ENCODE peak calls at places on chromosomes 2 and 18, in five cellular contexts. N is GM13977; Z is activated CD4-positive, alpha-beta T cell treated with anti-CD3 and anti-CD28 coated beads, Interleukin-2, amount 50 U/mL, for 1 hour; J is OCI-LY7; E is AG08396. W is an unnamed sample.

GRCh38 chr2:133953524-133953923 is 300.3 kb upstream of the MGAT5 start:
- DNase-seq in E (no peak), N (no peak), J (peak; percentile 19), Z (no peak), W (no peak)

GRCh38 chr2:202278036-202278760 is 12.6 kb downstream of the NOP58 start:
- DNase-seq in E (peak; percentile 17), Z (no peak), J (no peak), N (peak; percentile 28), W (no peak)

GRCh38 chr18:80109676-80110078 is 615 bp downstream of the ADNP2 start:
- DNase-seq in N (peak; percentile 74), E (peak; percentile 78), J (peak; percentile 20), Z (no peak), W (peak; percentile 33)

GRCh38 chr2:75790121-75790520 is 79.4 kb upstream of the GCFC2 start:
- DNase-seq in J (no peak), N (no peak), Z (no peak), E (no peak), W (no peak)

GRCh38 chr2:32627441-32627900 is 379 bp upstream of the TTC27 start:
- DNase-seq in Z (peak; percentile 12), E (peak; percentile 43), J (no peak), N (no peak), W (peak; percentile 58)

GRCh38 chr2:236875906-236876505 is 209.7 kb upstream of the COPS8 start:
- DNase-seq in N (no peak), J (no peak), Z (no peak), E (no peak), W (no peak)

GRCh38 chr2:217820066-217820819 is 182.6 kb downstream of the TNS1 start:
- DNase-seq in E (no peak), Z (no peak), N (no peak), J (no peak), W (no peak)

GRCh38 chr18:22428672-22429071 is 11.0 kb upstream of the CTAGE1 start:
- DNase-seq in N (no peak), J (no peak), E (no peak), Z (no peak), W (no peak)

GRCh38 chr18:39959839-39960238 is 1995.2 kb upstream of the PIK3C3 start:
- DNase-seq in Z (no peak), J (no peak), E (no peak), N (no peak), W (no peak)

GRCh38 chr2:200944467-200945394 is 18.7 kb downstream of the ORC2 start:
- DNase-seq in N (no peak), E (peak; percentile 14), J (no peak), Z (no peak), W (no peak)

GRCh38 chr2:189363559-189363958 is 77.7 kb upstream of the WDR75 start:
- DNase-seq in E (peak; percentile 16), N (no peak), J (no peak), Z (no peak), W (no peak)

GRCh38 chr18:63888473-63889190 is 1.1 kb downstream of the SERPINB2 start:
- DNase-seq in E (no peak), N (no peak), J (no peak), Z (no peak), W (no peak)

GRCh38 chr2:72917138-72917874 is at the start of gene EMX1:
- DNase-seq in N (peak; percentile 94), J (peak; percentile 35), Z (peak; percentile 31), E (no peak), W (no peak)

GRCh38 chr18:12744103-12744502 is 41.3 kb downstream of the PSMG2 start:
- DNase-seq in Z (no peak), N (peak; percentile 69), J (peak; percentile 74), E (peak; percentile 70), W (no peak)

GRCh38 chr2:164110518-164110917 is 374.7 kb upstream of the FIGN start:
- DNase-seq in E (no peak), N (no peak), Z (no peak), J (no peak), W (no peak)

GRCh38 chr2:12870692-12871091 is 154.0 kb downstream of the TRIB2 start:
- DNase-seq in Z (no peak), N (no peak), E (no peak), J (no peak), W (no peak)

GRCh38 chr2:95530734-95531133 is 46.2 kb upstream of the TRIM43B start:
- DNase-seq in N (peak; percentile 65), E (peak; percentile 48), J (no peak), Z (no peak), W (no peak)

GRCh38 chr2:126748929-126749518 is 93.1 kb downstream of the GYPC start:
- DNase-seq in E (no peak), J (no peak), N (no peak), Z (no peak), W (no peak)

GRCh38 chr2:127857494-127857818 is 499 bp downstream of the POLR2D start:
- DNase-seq in N (peak; percentile 52), Z (no peak), E (peak; percentile 28), J (peak; percentile 67), W (no peak)

GRCh38 chr2:122748552-122749011 is 993.1 kb downstream of the TSN start:
- DNase-seq in N (no peak), Z (no peak), J (no peak), E (no peak), W (no peak)

GRCh38 chr18:64566461-64566860 is 417.6 kb upstream of the LINC00305 start:
- DNase-seq in E (no peak), Z (no peak), J (no peak), N (no peak), W (no peak)

GRCh38 chr18:6557470-6558245 is 142.9 kb upstream of the L3MBTL4 start:
- DNase-seq in Z (no peak), N (no peak), J (no peak), E (no peak), W (no peak)

GRCh38 chr2:150924862-150925261 is 336.8 kb downstream of the RBM43 start:
- DNase-seq in J (no peak), N (no peak), Z (no peak), E (no peak), W (no peak)

GRCh38 chr2:31240406-31241365 is 6.7 kb downstream of the EHD3 start:
- DNase-seq in E (no peak), J (no peak), N (no peak), Z (no peak), W (no peak)

GRCh38 chr18:51163543-51163942 is 33.9 kb downstream of the MEX3C start:
- DNase-seq in J (no peak), N (no peak), E (no peak), Z (no peak), W (no peak)

GRCh38 chr2:182113334-182113733 is 127.7 kb downstream of the PPP1R1C start:
- DNase-seq in Z (no peak), J (no peak), E (no peak), N (no peak), W (no peak)

GRCh38 chr2:209933499-209934458 is 68.7 kb upstream of the RPE start:
- DNase-seq in N (no peak), J (no peak), E (peak; percentile 50), Z (no peak), W (no peak)

GRCh38 chr2:100140582-100140981 is 1.8 kb downstream of the AFF3 start:
- DNase-seq in J (peak; percentile 82), N (no peak), E (no peak), Z (no peak), W (no peak)

GRCh38 chr2:28274911-28275685 is 117.6 kb upstream of the FOSL2 start:
- DNase-seq in N (no peak), E (peak; percentile 40), J (no peak), Z (no peak), W (no peak)

GRCh38 chr2:151526572-151527090 is 116.9 kb downstream of the RIF1 start:
- DNase-seq in E (no peak), Z (no peak), N (no peak), J (no peak), W (no peak)

GRCh38 chr2:190972846-190973245 is 41.1 kb downstream of the STAT1 start:
- DNase-seq in Z (no peak), E (no peak), J (no peak), N (no peak), W (no peak)

GRCh38 chr2:207015901-207016300 is 76.6 kb downstream of the CPO start:
- DNase-seq in N (no peak), E (no peak), J (no peak), Z (no peak), W (no peak)

GRCh38 chr2:42141687-42142475 is 27.3 kb upstream of the EML4 start:
- DNase-seq in J (peak; percentile 24), E (peak; percentile 37), N (no peak), Z (peak; percentile 39), W (peak; percentile 56)

W was measured in uterus.